ENCODE peak calls at places on chromosomes 4 and X, in six cellular contexts. B, J, I, C, M and E are unnamed samples.

GRCh38 chr4:71186566-71187398 is 152.0 kb upstream of the SLC4A4 start:
- DNase-seq in B (peak), J (peak), I (peak), C (peak), M (peak), E (peak)

GRCh38 chrX:78102100-78102499 is 1.9 kb upstream of the PGK1 start:
- DNase-seq in B (no peak), J (no peak), I (no peak), C (no peak), M (peak), E (no peak)

GRCh38 chr4:126513596-126513995 is 1119.2 kb upstream of the INTU start:
- DNase-seq in B (no peak), J (no peak), I (no peak), C (no peak), M (no peak), E (no peak)

GRCh38 chr4:153616005-153616555 is 68.0 kb upstream of the TLR2 start:
- DNase-seq in B (no peak), J (no peak), I (no peak), C (no peak), M (no peak), E (no peak)

GRCh38 chr4:26418107-26418506 is 72.2 kb downstream of the CCKAR start:
- DNase-seq in B (no peak), J (no peak), I (no peak), C (no peak), M (peak), E (no peak)

GRCh38 chr4:123974419-123975105 is 578.0 kb downstream of the SPRY1 start:
- DNase-seq in B (no peak), J (no peak), I (no peak), C (no peak), M (peak), E (no peak)

GRCh38 chr4:142440093-142440492 is 406.0 kb downstream of the INPP4B start:
- DNase-seq in B (no peak), J (no peak), I (no peak), C (no peak), M (no peak), E (no peak)

GRCh38 chr4:26242451-26242850 is 78.4 kb upstream of the RBPJ start:
- DNase-seq in B (no peak), J (no peak), I (no peak), C (no peak), M (no peak), E (no peak)

GRCh38 chr4:3322059-3322550 is 29.3 kb downstream of the RGS12 start:
- DNase-seq in B (no peak), J (no peak), I (no peak), C (no peak), M (peak), E (peak)

GRCh38 chr4:156377036-156377700 is 423.5 kb upstream of the CTSO start:
- DNase-seq in B (no peak), J (no peak), I (no peak), C (no peak), M (peak), E (no peak)

GRCh38 chr4:8788174-8788573 is 83.5 kb downstream of the HMX1 start:
- DNase-seq in B (no peak), J (no peak), I (no peak), C (no peak), M (no peak), E (no peak)

GRCh38 chr4:165864228-165864627 is 8.8 kb upstream of the TLL1 start:
- DNase-seq in B (no peak), J (no peak), I (no peak), C (no peak), M (no peak), E (no peak)

GRCh38 chrX:100659431-100660137 is 15.6 kb downstream of the SRPX2 start:
- DNase-seq in B (no peak), J (no peak), I (no peak), C (no peak), M (peak), E (no peak)

GRCh38 chr4:10077101-10077491 is 39.5 kb downstream of the WDR1 start:
- DNase-seq in B (no peak), J (no peak), I (no peak), C (no peak), M (no peak), E (no peak)

GRCh38 chr4:170339522-170339921 is 249.8 kb upstream of the AADAT start:
- DNase-seq in B (no peak), J (no peak), I (no peak), C (no peak), M (no peak), E (no peak)

GRCh38 chrX:14095702-14096101 is 66.0 kb upstream of the GEMIN8 start:
- DNase-seq in B (no peak), J (peak), I (peak), C (peak), M (peak), E (peak)

GRCh38 chr4:101222156-101222845 is 125.0 kb downstream of the PPP3CA start:
- DNase-seq in B (no peak), J (no peak), I (no peak), C (no peak), M (peak), E (no peak)

GRCh38 chrX:52852110-52852872 is 15.6 kb downstream of the XAGE3 start:
- DNase-seq in B (no peak), J (no peak), I (no peak), C (no peak), M (peak), E (no peak)

GRCh38 chr4:122480023-122480422 is 23.5 kb upstream of the IL2 start:
- DNase-seq in B (no peak), J (no peak), I (peak), C (no peak), M (peak), E (no peak)

GRCh38 chr4:98546910-98547544 is 111.4 kb downstream of the TSPAN5 start:
- DNase-seq in B (no peak), J (no peak), I (no peak), C (no peak), M (peak), E (no peak)
- TF ChIP-seq CTCF in B (no peak), J (no peak), I (no peak), C (no peak), M (no peak), E (no peak)

DNA sequence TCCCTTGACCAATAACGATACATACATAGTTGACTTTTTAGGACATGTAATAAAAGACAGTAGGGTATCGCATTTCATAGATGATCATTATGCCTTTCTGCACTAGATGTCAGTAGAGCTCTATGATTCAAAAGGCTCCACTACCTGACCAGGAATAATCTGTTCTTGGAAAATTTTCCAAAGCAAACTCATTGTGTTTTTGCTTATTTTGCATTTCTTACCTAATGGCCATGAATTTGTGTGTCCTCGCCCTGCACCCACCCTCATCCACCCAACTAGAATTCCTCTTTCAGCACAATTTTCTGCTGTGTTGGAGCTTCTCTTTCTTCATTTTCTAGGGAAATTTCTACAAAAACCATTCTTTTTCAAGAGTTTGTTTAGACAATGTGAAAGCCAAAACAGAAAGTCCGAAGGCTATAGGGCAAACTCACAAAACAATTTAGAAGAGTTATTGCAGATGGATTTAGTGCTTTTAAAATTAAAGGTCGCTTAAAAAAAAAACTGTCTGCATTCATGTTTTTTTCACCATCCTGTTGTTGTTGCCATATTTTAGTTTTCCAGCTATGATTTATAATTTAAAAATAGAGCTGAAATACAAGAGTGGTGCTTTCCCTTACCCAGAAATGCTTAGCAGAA is 183.6 kb downstream of the SPATA18 start:
- DNase-seq in B (peak), J (no peak), I (no peak), C (no peak), M (peak), E (no peak)
- TF ChIP-seq CTCF in B (peak), J (peak), I (peak), C (peak), M (peak), E (peak)

GRCh38 chr4:125244848-125245450 is 69.8 kb upstream of the FAT4 start:
- DNase-seq in B (no peak), J (no peak), I (no peak), C (no peak), M (peak), E (no peak)
- TF ChIP-seq CTCF in B (peak), J (no peak), I (peak), C (no peak), M (no peak), E (peak)

GRCh38 chrX:129522184-129523059 is 868 bp downstream of the SMARCA1 start:
- DNase-seq in B (peak), J (peak), I (peak), C (no peak), M (peak), E (peak)
- TF ChIP-seq CTCF in B (no peak), J (no peak), I (no peak), C (no peak), M (peak), E (peak)

GRCh38 chrX:129540068-129540653 is at the start of gene OCRL:
- DNase-seq in B (peak), J (peak), I (peak), C (peak), M (peak), E (peak)
- TF ChIP-seq CTCF in B (peak), J (peak), I (peak), C (peak), M (peak), E (peak)

GRCh38 chr4:121096629-121097028 is 24.3 kb upstream of the NDNF start:
- DNase-seq in B (no peak), J (no peak), I (no peak), C (no peak), M (peak), E (no peak)
- TF ChIP-seq CTCF in B (peak), J (peak), I (peak), C (peak), M (no peak), E (peak)

GRCh38 chr4:75705198-75705712 is 19.1 kb upstream of the USO1 start:
- DNase-seq in B (no peak), J (no peak), I (no peak), C (no peak), M (no peak), E (no peak)

GRCh38 chr4:75702919-75703411 is 21.4 kb upstream of the USO1 start:
- DNase-seq in B (no peak), J (no peak), I (no peak), C (no peak), M (no peak), E (no peak)

GRCh38 chr4:75710246-75710645 is 14.1 kb upstream of the USO1 start:
- DNase-seq in B (no peak), J (no peak), I (no peak), C (no peak), M (no peak), E (no peak)

GRCh38 chr4:75708218-75708691 is 16.1 kb upstream of the USO1 start:
- DNase-seq in B (no peak), J (no peak), I (no peak), C (peak), M (no peak), E (no peak)
- TF ChIP-seq CTCF in B (peak), J (no peak), I (peak), C (peak), M (peak), E (peak)

DNA sequence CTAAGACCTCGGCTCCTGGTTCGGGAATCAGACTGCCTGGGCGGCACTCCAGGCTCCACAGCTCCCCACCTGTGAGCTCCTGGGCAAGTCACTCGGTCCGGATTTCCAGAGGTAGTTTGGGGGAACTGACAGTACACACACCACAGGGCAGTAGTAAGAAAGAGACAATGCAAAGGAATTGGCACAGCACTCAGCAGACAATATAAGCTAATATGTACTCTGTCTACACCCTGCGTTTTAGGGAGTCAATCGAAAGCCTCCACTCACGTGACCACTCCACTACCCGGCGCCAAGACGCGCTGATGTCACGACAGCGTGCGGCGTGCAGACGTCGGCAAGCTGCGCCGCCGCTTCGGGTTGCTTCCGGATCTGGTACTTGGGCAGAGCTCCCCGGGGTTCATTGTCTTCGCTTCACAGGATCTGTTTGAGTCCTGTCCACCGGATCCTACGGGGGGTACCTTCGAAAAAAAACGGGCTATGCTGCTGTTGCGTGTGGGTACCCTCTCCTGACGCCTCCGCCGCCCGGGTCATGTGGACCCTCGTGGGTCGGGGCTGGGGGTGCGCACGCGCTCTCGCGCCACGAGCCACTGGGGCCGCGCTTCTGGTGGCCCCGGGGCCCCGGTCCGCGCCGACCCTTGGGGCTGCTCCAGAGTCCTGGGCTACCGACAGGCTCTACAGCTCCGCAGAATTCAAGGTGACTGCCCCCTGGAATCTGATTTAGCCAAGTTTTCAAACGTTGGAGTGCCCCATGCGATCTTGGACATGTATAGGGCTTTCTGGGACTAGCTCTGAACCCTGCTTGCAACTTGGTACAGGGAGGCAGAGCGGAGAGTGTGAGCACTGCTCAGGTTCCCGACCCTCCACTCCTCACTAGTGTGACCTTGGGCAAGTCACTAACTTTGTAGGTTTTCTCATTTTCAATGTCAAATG is at the start of gene GUF1:
- DNase-seq in B (peak), J (peak), I (peak), C (peak), M (peak), E (peak)
- TF ChIP-seq CTCF in B (no peak), J (no peak), I (no peak), C (no peak), M (no peak), E (no peak)

GRCh38 chr4:7208509-7209451 is 16.4 kb downstream of the SORCS2 start:
- DNase-seq in B (no peak), J (no peak), I (no peak), C (no peak), M (no peak), E (no peak)
- TF ChIP-seq CTCF in B (no peak), J (no peak), I (no peak), C (no peak), M (no peak), E (no peak)